ENCODE peak calls at places on chromosomes 4 and X, in six cellular contexts. H is IMR-90; X is suprapubic skin; V is effector memory CD4-positive, alpha-beta T cell; P is CD8-positive, alpha-beta T cell; D is A549. M is an unnamed sample. For H3K4me1, the result is how much of the 10 kb centered on the place peaks cover.

GRCh38 chrX:103423955-103424640 is 47.8 kb downstream of the BEX3 start:
- DNase-seq in H (no peak), X (no peak), V (no peak), P (no peak), D (no peak), M (no peak)

GRCh38 chrX:74133156-74133796 is 170.7 kb upstream of the ZCCHC13 start:
- DNase-seq in H (peak), X (no peak), V (no peak), P (no peak), D (peak), M (peak)

GRCh38 chr4:111064342-111064993 is 441.6 kb upstream of the PITX2 start:
- DNase-seq in H (peak), X (no peak), V (no peak), P (no peak), D (peak), M (no peak)

GRCh38 chr4:33924801-33925200 is 2319.5 kb downstream of the ARAP2 start:
- DNase-seq in H (no peak), X (no peak), V (no peak), P (no peak), D (no peak), M (no peak)

GRCh38 chr4:26736621-26737020 is 124.0 kb upstream of the STIM2 start:
- DNase-seq in H (peak), X (no peak), V (no peak), P (no peak), D (no peak), M (no peak)

GRCh38 chr4:67765928-67766327 is 11.7 kb upstream of the GNRHR start:
- DNase-seq in H (peak), X (no peak), V (no peak), P (no peak), D (no peak), M (no peak)

GRCh38 chrX:15496809-15497208 is 3.7 kb upstream of the PIR start:
- DNase-seq in H (no peak), X (no peak), V (no peak), P (no peak), D (no peak), M (no peak)

GRCh38 chr4:170138580-170139194 is 48.9 kb upstream of the AADAT start:
- DNase-seq in H (peak), X (no peak), V (no peak), P (peak), D (peak), M (peak)

GRCh38 chr4:142407569-142407968 is 438.5 kb downstream of the INPP4B start:
- DNase-seq in H (no peak), X (no peak), V (no peak), P (no peak), D (no peak), M (no peak)

GRCh38 chr4:86556791-86557415 is 37.2 kb upstream of the PTPN13 start:
- DNase-seq in H (no peak), X (no peak), V (no peak), P (no peak), D (no peak), M (no peak)

GRCh38 chrX:103831803-103832544 is at the start of gene RAB9B:
- DNase-seq in H (peak), X (peak), V (peak), P (peak), D (no peak), M (peak)

GRCh38 chr4:138224614-138225013 is 17.5 kb downstream of the SLC7A11 start:
- DNase-seq in H (no peak), X (no peak), V (no peak), P (no peak), D (no peak), M (no peak)

GRCh38 chr4:138226351-138226750 is 15.8 kb downstream of the SLC7A11 start:
- DNase-seq in H (no peak), X (no peak), V (no peak), P (no peak), D (no peak), M (no peak)

GRCh38 chr4:138223191-138223910 is 18.8 kb downstream of the SLC7A11 start:
- DNase-seq in H (no peak), X (no peak), V (no peak), P (no peak), D (no peak), M (no peak)

GRCh38 chr4:138222041-138222440 is 20.1 kb downstream of the SLC7A11 start:
- DNase-seq in H (peak), X (no peak), V (no peak), P (no peak), D (no peak), M (no peak)

GRCh38 chr4:138225477-138225876 is 16.7 kb downstream of the SLC7A11 start:
- DNase-seq in H (peak), X (no peak), V (no peak), P (no peak), D (no peak), M (no peak)
- H3K4me1 ChIP-seq in H (under half), X (under half), V (under half), P (under half), D (half or more), M (under half)

GRCh38 chr4:74660866-74661265 is 133.5 kb downstream of the BTC start:
- DNase-seq in H (no peak), X (no peak), V (no peak), P (no peak), D (no peak), M (no peak)
- H3K4me1 ChIP-seq in H (under half), X (under half), V (under half), P (under half), D (half or more), M (under half)

DNA sequence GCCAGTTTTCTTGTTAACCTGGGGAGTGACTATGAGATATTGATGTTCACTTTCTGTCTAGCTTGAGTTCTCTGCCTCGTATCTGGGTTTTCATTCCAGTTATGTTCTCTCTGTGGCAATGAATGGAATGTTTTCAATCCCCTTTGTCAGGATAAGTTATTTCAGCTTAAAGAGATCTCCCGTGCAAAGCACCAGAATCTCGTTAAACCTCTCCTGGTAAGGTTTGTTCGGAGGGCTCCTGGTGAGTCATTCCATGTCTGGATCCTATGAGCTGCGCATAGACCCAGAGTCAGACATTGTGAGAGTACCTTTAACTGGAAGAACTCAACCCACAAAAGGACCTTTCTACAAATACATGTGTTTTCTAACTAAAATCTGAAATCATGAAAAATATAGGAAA is 51.0 kb downstream of the KDR start:
- DNase-seq in H (no peak), X (no peak), V (no peak), P (no peak), D (no peak), M (no peak)
- H3K4me1 ChIP-seq in H (under half), X (under half), V (under half), P (under half), D (under half), M (under half)

GRCh38 chr4:146508229-146508939 is 13.4 kb downstream of the SLC10A7 start:
- DNase-seq in H (no peak), X (no peak), V (no peak), P (no peak), D (no peak), M (no peak)
- H3K4me1 ChIP-seq in H (under half), X (under half), V (under half), P (under half), D (under half), M (under half)

GRCh38 chr4:155047755-155048154 is 160.7 kb upstream of the NPY2R start:
- DNase-seq in H (peak), X (no peak), V (no peak), P (no peak), D (no peak), M (no peak)
- H3K4me1 ChIP-seq in H (under half), X (under half), V (under half), P (under half), D (under half), M (under half)

DNA sequence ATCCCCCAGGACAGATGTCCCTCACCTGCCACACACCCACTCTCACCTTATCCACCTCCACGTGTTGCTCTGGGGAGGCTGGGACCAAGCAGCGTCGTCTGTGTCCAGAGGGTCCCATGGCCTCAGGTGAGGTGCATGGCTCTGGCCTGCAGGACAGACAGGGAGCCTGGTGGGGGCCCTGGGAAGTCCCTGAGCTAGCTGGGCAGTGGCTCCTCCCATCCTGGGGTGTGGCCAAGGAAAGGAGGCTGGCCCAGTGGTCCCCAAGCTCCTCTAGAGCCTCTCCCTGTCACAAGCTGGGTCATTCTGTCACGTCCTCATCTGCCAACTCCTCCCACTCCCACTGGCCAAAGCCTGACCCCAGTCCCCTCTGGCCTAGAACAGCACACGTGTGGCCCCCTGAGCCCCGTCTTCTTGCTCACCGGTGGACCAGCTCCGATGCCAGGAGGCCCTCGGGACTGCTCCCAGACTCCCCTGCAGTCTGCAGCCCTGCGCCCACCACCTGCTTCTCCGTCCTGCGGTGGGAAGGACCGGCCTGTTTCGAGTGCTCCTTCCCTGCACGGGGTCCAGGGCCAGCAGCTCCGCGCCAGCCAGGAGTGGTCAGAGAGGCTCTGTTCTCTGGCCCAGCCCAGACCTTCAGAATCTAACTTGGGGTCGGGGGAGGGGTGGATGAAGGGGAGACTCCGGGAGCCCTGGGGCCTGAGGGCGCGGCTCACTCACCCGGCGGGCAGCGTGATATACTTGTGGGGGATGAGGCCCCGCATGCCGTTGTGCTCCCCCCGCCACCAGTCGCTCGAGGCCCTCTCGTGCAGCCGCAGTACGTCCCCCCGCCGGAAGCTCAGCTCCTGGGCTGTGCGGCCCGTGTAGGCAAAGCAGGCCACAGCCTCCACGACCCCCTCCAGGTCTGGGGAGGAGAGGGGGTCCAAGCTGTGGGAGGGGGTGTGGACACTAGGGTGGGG is 4.8 kb downstream of the AVPR2 start:
- DNase-seq in H (no peak), X (no peak), V (no peak), P (no peak), D (no peak), M (no peak)
- H3K4me1 ChIP-seq in H (under half), X (under half), V (under half), P (under half), D (under half), M (under half)

GRCh38 chr4:2860391-2861348 is 17.0 kb downstream of the ADD1 start:
- DNase-seq in H (peak), X (no peak), V (no peak), P (no peak), D (no peak), M (no peak)
- H3K4me1 ChIP-seq in H (under half), X (half or more), V (under half), P (half or more), D (under half), M (half or more)

GRCh38 chr4:139734201-139734874 is 68.7 kb downstream of the MGST2 start:
- DNase-seq in H (peak), X (no peak), V (no peak), P (no peak), D (no peak), M (no peak)

GRCh38 chr4:139736257-139736626 is 70.6 kb downstream of the MGST2 start:
- DNase-seq in H (no peak), X (no peak), V (no peak), P (no peak), D (no peak), M (no peak)

GRCh38 chr4:139735381-139736256 is 70.0 kb downstream of the MGST2 start:
- DNase-seq in H (no peak), X (no peak), V (no peak), P (no peak), D (no peak), M (peak)

GRCh38 chr4:139734875-139735380 is 69.3 kb downstream of the MGST2 start:
- DNase-seq in H (peak), X (peak), V (no peak), P (peak), D (no peak), M (peak)

DNA sequence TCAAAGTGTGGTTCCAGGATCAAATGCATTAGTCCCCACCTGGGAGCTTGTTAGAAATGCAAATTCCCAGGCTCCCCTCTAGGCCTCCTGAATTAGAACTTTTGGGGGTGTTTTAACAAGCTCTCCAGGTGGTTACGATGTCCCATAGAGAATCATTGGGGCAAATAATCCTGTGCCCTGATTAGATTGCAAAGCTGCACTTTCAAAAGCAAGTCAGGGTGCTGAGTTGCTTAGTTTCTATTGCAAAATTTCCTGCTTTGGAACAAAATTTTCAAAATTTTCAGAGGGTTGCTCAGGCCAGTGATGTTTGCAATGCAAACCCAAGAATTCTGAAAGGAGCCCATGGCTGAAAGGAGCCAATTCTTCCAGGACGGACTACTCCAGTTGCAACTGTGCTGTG is 71.0 kb downstream of the MGST2 start:
- DNase-seq in H (no peak), X (no peak), V (no peak), P (no peak), D (no peak), M (no peak)
- H3K4me1 ChIP-seq in H (under half), X (half or more), V (under half), P (under half), D (under half), M (under half)

DNA sequence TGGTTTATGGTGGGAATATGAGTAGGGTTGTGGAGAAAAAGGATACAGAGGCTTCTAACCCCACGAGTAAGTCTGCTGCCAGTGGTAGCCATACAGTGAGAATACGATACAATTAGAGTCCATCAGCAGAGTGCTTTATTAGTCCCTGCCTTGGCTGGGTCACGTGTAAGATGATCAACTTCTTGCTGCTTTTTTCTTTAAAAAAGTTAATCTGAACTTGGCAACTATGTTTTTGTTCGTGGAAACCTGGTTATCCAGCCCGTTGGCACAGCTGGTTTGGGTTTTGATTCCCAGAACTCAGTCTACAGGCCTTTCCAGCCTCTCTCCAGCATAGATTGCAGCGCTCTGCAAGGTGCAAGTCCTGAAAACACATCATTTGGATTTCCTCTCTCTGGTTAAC is 53.1 kb upstream of the LSM6 start:
- DNase-seq in H (no peak), X (no peak), V (no peak), P (no peak), D (no peak), M (no peak)
- H3K4me1 ChIP-seq in H (under half), X (under half), V (under half), P (under half), D (under half), M (under half)

M was measured in naive thymus-derived CD4-positive, alpha-beta T cell.